ENCODE peak calls at places on chromosomes 5 and 9, in five cellular contexts. I is stimulated activated CD8-positive, alpha-beta memory T cell treated with anti-CD3 and anti-CD28 coated beads, Interleukin-7, amount 100 ng/mL, for 1 hour; S is HuH-7.5; R is GDM1; E is amygdala. M is an unnamed sample.
A peak's percentile ranks its signal among the peaks of the same experiment; 100 is the strongest.

GRCh38 chr9:111955048-111955447 is 58.4 kb downstream of the UGCG start:
- DNase-seq in R (no peak), I (no peak), S (no peak), E (no peak), M (no peak)

GRCh38 chr9:97802276-97802675 is 50.8 kb upstream of the FOXE1 start:
- DNase-seq in S (no peak), I (no peak), R (no peak), E (no peak), M (no peak)

GRCh38 chr5:67246108-67246507 is 49.5 kb upstream of the CD180 start:
- DNase-seq in R (peak; percentile 27), I (no peak), E (no peak), S (no peak), M (no peak)

GRCh38 chr9:120913673-120914266 is 12.8 kb downstream of the TRAF1 start:
- DNase-seq in E (no peak), I (no peak), R (no peak), S (no peak), M (no peak)

GRCh38 chr5:143865421-143865820 is 53.5 kb downstream of the HMHB1 start:
- DNase-seq in S (no peak), E (no peak), R (no peak), I (no peak), M (no peak)

GRCh38 chr5:133370281-133370890 is 242.0 kb downstream of the FSTL4 start:
- DNase-seq in S (no peak), R (no peak), E (no peak), I (no peak), M (no peak)

GRCh38 chr5:151023047-151023615 is 2.7 kb downstream of the GPX3 start:
- DNase-seq in I (no peak), E (no peak), R (no peak), S (no peak), M (no peak)

GRCh38 chr5:138636401-138636944 is 61.3 kb upstream of the HSPA9 start:
- DNase-seq in I (no peak), S (no peak), E (no peak), R (no peak), M (no peak)

GRCh38 chr9:91824591-91825339 is 125.3 kb downstream of the ROR2 start:
- DNase-seq in S (no peak), I (no peak), R (no peak), E (no peak), M (no peak)

GRCh38 chr5:128537306-128537998 is 593 bp downstream of the FBN2 start:
- DNase-seq in S (no peak), I (no peak), E (no peak), R (no peak), M (no peak)

GRCh38 chr9:76451234-76451633 is 7.7 kb upstream of the GCNT1 start:
- DNase-seq in S (no peak), R (no peak), I (no peak), E (no peak), M (no peak)

GRCh38 chr5:142644127-142644526 is 41.8 kb downstream of the FGF1 start:
- DNase-seq in E (no peak), R (no peak), S (no peak), I (no peak), M (no peak)

GRCh38 chr9:16884952-16885513 is 14.6 kb upstream of the BNC2 start:
- DNase-seq in R (no peak), S (no peak), I (no peak), E (no peak), M (no peak)

GRCh38 chr5:86968311-86968753 is 299.4 kb upstream of the RASA1 start:
- DNase-seq in S (no peak), R (no peak), E (peak; percentile 30), I (no peak), M (peak; percentile 27)

GRCh38 chr9:19375536-19375935 is 4.5 kb downstream of the RPS6 start:
- DNase-seq in I (no peak), E (no peak), R (no peak), S (no peak), M (no peak)

GRCh38 chr5:118040496-118040895 is 947.9 kb downstream of the DTWD2 start:
- DNase-seq in E (no peak), S (no peak), I (no peak), R (no peak), M (no peak)

GRCh38 chr5:127061537-127061936 is 11.8 kb downstream of the C5orf63 start:
- DNase-seq in I (no peak), R (no peak), E (no peak), S (no peak), M (no peak)

GRCh38 chr9:18775969-18776368 is 257.0 kb downstream of the SAXO1 start:
- DNase-seq in E (no peak), I (no peak), S (no peak), R (no peak), M (no peak)

M was measured in retinal pigment epithelial cell.